ENCODE peak calls at places on chromosomes 6 and 20, in four cellular contexts. R is OCI-LY7, E is brain microvascular endothelial cell, W is HAP-1. K is an unnamed sample.

GRCh38 chr6:157343732-157344131 is 20.4 kb upstream of the TMEM242 start:
- DNase-seq in E (no peak), W (no peak), R (no peak), K (no peak)

GRCh38 chr6:163404825-163405265 is 9.7 kb upstream of the QKI start:
- DNase-seq in W (no peak), E (no peak), R (no peak), K (no peak)

GRCh38 chr6:17394192-17394611 is 807 bp downstream of the CAP2 start:
- DNase-seq in R (no peak), E (peak; percentile 65), W (peak; percentile 67), K (no peak)

GRCh38 chr6:17816921-17817611 is 110.3 kb upstream of the NUP153 start:
- DNase-seq in R (no peak), E (no peak), W (no peak), K (no peak)

GRCh38 chr6:93819189-93819588 is 399.8 kb upstream of the EPHA7 start:
- DNase-seq in E (peak; percentile 2), W (no peak), R (no peak), K (no peak)

GRCh38 chr6:13987400-13987865 is 62.7 kb downstream of the RNF182 start:
- DNase-seq in W (no peak), R (no peak), E (no peak), K (no peak)

GRCh38 chr6:24974182-24975171 is 38.7 kb upstream of the RIPOR2 start:
- DNase-seq in E (no peak), R (no peak), W (no peak), K (no peak)

GRCh38 chr6:157795826-157796225 is 27.2 kb upstream of the SNX9 start:
- DNase-seq in W (no peak), E (no peak), R (no peak), K (no peak)

GRCh38 chr6:98416027-98416426 is 418.3 kb upstream of the POU3F2 start:
- DNase-seq in E (no peak), W (no peak), R (no peak), K (no peak)

GRCh38 chr6:46410330-46410953 is 80.8 kb downstream of the RCAN2 start:
- DNase-seq in R (peak; percentile 63), W (no peak), E (peak; percentile 24), K (peak; percentile 32)

GRCh38 chr6:52389626-52390360 is 27.8 kb downstream of the PAQR8 start:
- DNase-seq in W (no peak), E (peak; percentile 19), R (peak; percentile 24), K (no peak)

GRCh38 chr20:45173531-45173930 is 1.2 kb upstream of the PI3 start:
- DNase-seq in E (no peak), W (no peak), R (no peak), K (no peak)

GRCh38 chr6:43215066-43215465 is 14.2 kb downstream of the DNPH1 start:
- DNase-seq in E (no peak), R (no peak), W (no peak), K (no peak)

GRCh38 chr6:39451831-39452230 is 129.3 kb upstream of the KCNK16 start:
- DNase-seq in E (no peak), W (no peak), R (peak; percentile 5), K (no peak)

GRCh38 chr6:90835584-90836212 is 248.8 kb upstream of the MAP3K7 start:
- DNase-seq in E (no peak), R (no peak), W (no peak), K (no peak)

GRCh38 chr20:59571591-59572314 is 32.6 kb upstream of the PHACTR3 start:
- DNase-seq in W (peak; percentile 55), R (peak; percentile 56), E (peak; percentile 25), K (no peak)

GRCh38 chr20:57076202-57076651 is 190.2 kb downstream of the BMP7 start:
- DNase-seq in R (no peak), W (no peak), E (peak; percentile 73), K (peak; percentile 76)

GRCh38 chr6:169048806-169049205 is 204.8 kb downstream of the THBS2 start:
- DNase-seq in R (no peak), W (no peak), E (no peak), K (no peak)

GRCh38 chr6:128567029-128567428 is 46.6 kb upstream of the PTPRK start:
- DNase-seq in W (no peak), E (no peak), R (no peak), K (peak; percentile 42)

GRCh38 chr6:109237082-109237985 is 142.0 kb downstream of the CEP57L1 start:
- DNase-seq in R (no peak), E (no peak), W (no peak), K (no peak)

GRCh38 chr20:44001667-44002596 is 87.3 kb downstream of the TOX2 start:
- DNase-seq in W (no peak), R (no peak), E (no peak), K (no peak)

GRCh38 chr6:90184334-90185298 is 112.0 kb downstream of the BACH2 start:
- DNase-seq in R (no peak), E (peak; percentile 24), W (no peak), K (no peak)

GRCh38 chr6:41066867-41067304 is 5.3 kb downstream of the OARD1 start:
- DNase-seq in E (peak; percentile 64), W (peak; percentile 49), R (peak; percentile 74), K (peak; percentile 60)

DNA sequence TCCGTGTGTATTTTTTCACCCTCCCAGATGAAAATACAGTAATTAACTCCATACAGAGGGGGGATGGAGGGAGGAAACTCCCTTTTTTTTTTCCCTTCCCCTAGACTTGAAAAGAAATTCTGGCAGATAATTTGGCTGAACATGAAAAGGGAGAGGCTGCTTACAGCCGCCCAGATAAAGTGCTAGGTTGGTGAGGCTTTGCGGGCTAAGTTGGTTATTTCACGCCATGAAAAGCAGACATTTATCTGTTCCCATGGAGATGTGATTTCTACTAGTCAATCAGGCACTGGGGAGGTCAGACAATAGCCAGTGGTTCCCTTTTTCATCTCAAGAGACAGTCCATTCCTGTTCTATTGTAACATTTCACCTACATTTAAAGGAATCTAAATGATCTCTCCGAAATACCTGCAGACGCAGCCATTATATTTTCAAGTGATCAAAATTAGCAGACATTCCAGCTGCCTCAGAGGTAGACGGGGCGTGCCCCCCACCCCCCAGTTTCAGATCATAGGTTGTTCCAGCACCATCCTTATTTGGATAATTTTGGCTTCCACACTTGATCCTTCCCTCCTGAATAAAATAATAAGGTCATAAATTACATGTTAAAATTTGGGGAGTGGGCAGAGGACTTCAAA is 143.9 kb upstream of the ZNF217 start:
- DNase-seq in E (no peak), W (peak; percentile 52), R (no peak), K (no peak)
- H3K4me3 ChIP-seq in E (no peak overlapping the region), W (no peak overlapping the region), R (peak overlapping the region; percentile 50), K (no peak overlapping the region)

DNA sequence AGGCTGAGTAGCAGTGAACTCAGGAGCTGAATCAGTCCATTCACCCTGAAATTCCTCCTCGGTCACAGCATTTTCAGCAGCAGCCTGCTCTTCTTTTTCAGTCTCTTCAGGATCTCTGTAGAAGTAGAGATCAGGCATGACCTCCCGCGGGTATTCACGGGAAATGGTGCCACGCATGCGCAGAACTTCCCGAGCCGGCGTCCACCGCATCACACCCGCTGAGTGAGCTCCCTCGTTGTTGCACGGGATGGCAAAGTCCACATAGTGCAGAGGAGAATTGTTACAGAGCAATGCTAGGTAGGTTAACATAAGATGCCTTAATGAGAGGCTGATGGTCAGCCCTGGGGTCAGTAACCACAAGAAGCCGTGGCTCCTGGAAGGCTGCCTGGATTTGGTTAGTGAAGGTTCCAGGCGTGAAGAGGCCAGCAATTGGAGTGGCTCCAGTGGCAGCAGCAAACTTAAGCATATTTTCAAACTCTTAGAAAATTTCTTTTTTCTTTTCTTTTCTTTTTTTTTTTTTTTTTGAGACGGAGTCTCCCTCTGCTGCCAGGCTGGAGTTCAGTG is 113.5 kb upstream of the HDAC2 start:
- DNase-seq in E (no peak), R (no peak), W (no peak), K (no peak)
- H3K4me3 ChIP-seq in E (no peak overlapping the region), R (no peak overlapping the region), W (no peak overlapping the region), K (no peak overlapping the region)

GRCh38 chr20:32752458-32753250 is 9.4 kb upstream of the COMMD7 start:
- DNase-seq in E (peak; percentile 52), W (no peak), R (no peak), K (peak; percentile 28)

GRCh38 chr20:32752021-32752457 is 8.8 kb upstream of the COMMD7 start:
- DNase-seq in W (no peak), R (no peak), E (no peak), K (no peak)

GRCh38 chr20:32751309-32752020 is 8.2 kb upstream of the COMMD7 start:
- DNase-seq in R (no peak), W (no peak), E (no peak), K (no peak)

GRCh38 chr20:32753731-32754130 is 8.5 kb upstream of the DNMT3B start:
- DNase-seq in R (no peak), E (peak; percentile 31), W (no peak), K (no peak)

DNA sequence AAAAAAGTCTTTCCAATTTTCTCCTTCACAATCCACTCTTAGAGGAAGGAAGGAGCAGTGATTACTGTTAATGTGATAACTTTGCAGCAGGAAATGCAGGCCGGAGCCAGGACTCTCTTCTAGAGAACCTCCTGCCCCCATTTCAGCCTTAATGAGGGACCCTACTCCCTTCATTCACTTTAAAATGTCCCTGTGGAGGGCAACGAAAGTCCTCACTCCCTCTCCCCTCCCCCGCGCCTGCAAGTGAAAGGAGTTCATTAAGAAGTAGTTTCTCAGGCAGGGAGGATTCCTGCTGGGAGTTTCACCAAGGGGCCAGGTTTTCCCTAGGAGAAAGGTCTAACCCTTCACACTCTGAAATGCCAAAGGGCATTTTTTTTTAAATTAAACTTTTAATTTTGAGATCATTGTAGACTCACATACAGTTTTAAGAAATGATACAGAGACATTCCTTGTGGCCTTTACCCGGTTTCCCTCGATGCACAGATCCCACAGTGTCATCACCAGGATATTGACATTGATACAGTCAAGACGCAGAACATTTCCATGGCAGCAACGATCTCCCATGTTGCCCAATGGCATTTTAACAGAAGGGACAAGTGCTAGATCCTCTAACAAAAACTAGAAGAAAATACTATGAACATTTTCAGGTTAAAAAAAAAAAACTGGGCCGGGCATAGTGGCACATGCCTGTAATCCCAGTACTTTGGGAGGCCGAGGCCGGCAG is 6.8 kb upstream of the COMMD7 start:
- DNase-seq in W (no peak), R (no peak), E (no peak), K (no peak)
- H3K4me3 ChIP-seq in W (no peak overlapping the region), R (no peak overlapping the region), E (no peak overlapping the region), K (no peak overlapping the region)

DNA sequence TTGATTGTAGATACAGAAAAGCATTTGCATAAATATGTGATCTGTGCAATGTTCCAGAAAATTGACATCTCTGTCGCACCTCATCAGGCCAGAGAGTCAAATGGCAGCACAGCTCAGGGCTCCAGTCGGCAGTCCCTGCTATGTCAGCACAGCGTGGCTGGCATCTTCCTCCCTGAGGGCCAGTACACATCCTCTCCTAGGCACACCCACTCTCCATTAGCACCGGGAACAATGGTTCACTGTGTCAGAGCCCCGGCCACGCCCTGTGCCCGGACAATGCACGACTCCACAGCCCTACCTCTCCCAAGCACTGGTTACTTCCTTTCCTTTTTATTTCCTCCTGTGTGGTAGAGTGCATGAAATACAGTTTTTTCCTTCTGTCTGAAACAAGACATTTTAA is 114.9 kb downstream of the FOXC1 start:
- DNase-seq in R (no peak), E (no peak), W (peak; percentile 58), K (no peak)
- H3K4me3 ChIP-seq in R (no peak overlapping the region), E (no peak overlapping the region), W (no peak overlapping the region), K (no peak overlapping the region)

K was measured in AG09309.